ENCODE peak calls at places on chromosomes 5 and 9, in eight cellular contexts. G is mesendoderm, K is hepatocyte, H is Peyer's patch, O is endothelial cell, D is iris pigment epithelial cell, F is amniotic epithelial cell, N is ACHN. Z is an unnamed sample.

GRCh38 chr5:174609116-174609515 is 115.3 kb upstream of the MSX2 start:
- DNase-seq in K (no peak), H (peak), F (no peak), G (no peak), N (no peak), O (no peak), D (no peak), Z (no peak)

GRCh38 chr5:166551384-166551783 is 1740.1 kb upstream of the WWC1 start:
- DNase-seq in N (no peak), O (no peak), H (no peak), D (peak), K (no peak), F (no peak), G (no peak), Z (no peak)

GRCh38 chr5:168327451-168327850 is 36.0 kb downstream of the WWC1 start:
- DNase-seq in K (no peak), G (no peak), D (no peak), H (no peak), O (no peak), N (no peak), F (no peak), Z (no peak)

GRCh38 chr5:167814828-167815227 is 476.6 kb upstream of the WWC1 start:
- DNase-seq in N (peak), D (peak), O (peak), G (peak), F (peak), K (no peak), H (no peak), Z (peak)

GRCh38 chr9:134099123-134099761 is 31.4 kb upstream of the BRD3 start:
- DNase-seq in N (peak), F (peak), H (peak), K (peak), O (peak), G (peak), D (peak), Z (peak)

GRCh38 chr9:9563817-9564216 is 1049.0 kb downstream of the PTPRD start:
- DNase-seq in F (no peak), G (no peak), N (peak), H (no peak), K (no peak), D (no peak), O (no peak), Z (no peak)

GRCh38 chr9:95626885-95627558 is 110.3 kb upstream of the PTCH1 start:
- DNase-seq in O (no peak), D (peak), F (no peak), N (no peak), K (no peak), H (no peak), G (no peak), Z (no peak)

GRCh38 chr9:130539473-130540223 is 39.7 kb upstream of the FUBP3 start:
- DNase-seq in K (no peak), O (no peak), F (peak), N (peak), D (peak), H (no peak), G (no peak), Z (peak)

GRCh38 chr5:116011046-116011445 is 21.2 kb upstream of the ARL14EPL start:
- DNase-seq in H (no peak), D (peak), F (peak), K (no peak), O (no peak), G (no peak), N (no peak), Z (no peak)

GRCh38 chr9:124040186-124040920 is 28.8 kb downstream of the LHX2 start:
- DNase-seq in K (no peak), G (no peak), D (peak), N (no peak), F (peak), H (no peak), O (no peak), Z (peak)

GRCh38 chr5:159873680-159874079 is 42.6 kb upstream of the ADRA1B start:
- DNase-seq in G (no peak), H (no peak), F (no peak), O (no peak), K (no peak), N (no peak), D (peak), Z (peak)

GRCh38 chr5:57338068-57338848 is 144.4 kb downstream of the ACTBL2 start:
- DNase-seq in D (peak), G (peak), O (peak), N (peak), K (peak), F (peak), H (no peak), Z (peak)

GRCh38 chr9:90611568-90611967 is 31.1 kb downstream of the DIRAS2 start:
- DNase-seq in N (no peak), O (no peak), D (no peak), H (no peak), F (no peak), K (no peak), G (no peak), Z (no peak)

GRCh38 chr9:121294866-121295661 is 27.1 kb downstream of the GSN start:
- DNase-seq in O (no peak), D (no peak), N (no peak), H (no peak), F (no peak), G (no peak), K (no peak), Z (no peak)

GRCh38 chr5:136457390-136458094 is 92.2 kb upstream of the TRPC7 start:
- DNase-seq in F (no peak), K (peak), N (no peak), G (no peak), O (no peak), H (no peak), D (no peak), Z (no peak)

GRCh38 chr5:180191716-180192115 is 17.3 kb downstream of the RASGEF1C start:
- DNase-seq in G (no peak), N (no peak), H (no peak), D (no peak), F (no peak), O (no peak), K (no peak), Z (no peak)

GRCh38 chr9:26261503-26262330 is 583.5 kb upstream of the TUSC1 start:
- DNase-seq in N (peak), K (peak), F (peak), G (peak), O (no peak), H (no peak), D (peak), Z (peak)

GRCh38 chr5:1106385-1107166 is 5.3 kb downstream of the SLC12A7 start:
- DNase-seq in G (no peak), N (no peak), D (no peak), H (no peak), K (peak), O (no peak), F (no peak), Z (no peak)

Z was measured in EH.